ENCODE peak calls at places on chromosomes 11 and 22, in ten cellular contexts. X, M, U, Q, C, N, J, B, I and G are unnamed samples.

GRCh38 chr11:62931501-62932278 is 10.5 kb upstream of the CHRM1 start:
- DNase-seq in M (peak), X (no peak), J (no peak), Q (no peak), U (no peak), C (no peak), I (no peak), N (no peak), B (no peak), G (no peak)

GRCh38 chr11:47388697-47389576 is 10.6 kb upstream of the SPI1 start:
- DNase-seq in M (peak), X (no peak), J (no peak), C (no peak), U (no peak), I (no peak), Q (no peak), B (no peak), N (no peak), G (no peak)

GRCh38 chr22:18120941-18121340 is 10.3 kb downstream of the TUBA8 start:
- DNase-seq in N (no peak), B (no peak), J (no peak), Q (no peak), M (no peak), X (no peak), I (no peak), C (no peak), U (no peak), G (no peak)

GRCh38 chr11:108239076-108239475 is 16.2 kb downstream of the ATM start:
- DNase-seq in I (no peak), Q (no peak), N (no peak), C (no peak), J (no peak), M (no peak), U (no peak), B (no peak), X (no peak), G (no peak)

GRCh38 chr11:9777525-9777924 is 113.6 kb downstream of the SWAP70 start:
- DNase-seq in U (no peak), I (no peak), N (no peak), J (no peak), Q (no peak), X (no peak), M (no peak), B (no peak), C (no peak), G (no peak)

GRCh38 chr11:120337133-120337895 is 1.1 kb downstream of the ARHGEF12 start:
- DNase-seq in U (peak), X (peak), C (no peak), Q (peak), M (no peak), J (no peak), N (no peak), B (peak), I (no peak), G (no peak)

GRCh38 chr11:75508051-75508561 is 17.6 kb downstream of the GDPD5 start:
- DNase-seq in M (no peak), X (no peak), B (no peak), I (no peak), U (no peak), C (no peak), Q (no peak), J (no peak), N (no peak), G (no peak)

GRCh38 chr22:36068776-36069344 is 40.2 kb upstream of the RBFOX2 start:
- DNase-seq in C (no peak), X (no peak), B (no peak), J (no peak), Q (no peak), M (no peak), U (no peak), N (no peak), I (no peak), G (no peak)

GRCh38 chr22:44133901-44134511 is 46.7 kb upstream of the PARVG start:
- DNase-seq in Q (peak), B (peak), C (no peak), I (peak), U (no peak), J (no peak), X (no peak), N (no peak), M (no peak), G (no peak)

GRCh38 chr22:47196493-47196849 is 434.0 kb downstream of the TBC1D22A start:
- DNase-seq in I (no peak), B (no peak), X (no peak), M (no peak), N (no peak), J (peak), Q (no peak), U (no peak), C (no peak), G (peak)

GRCh38 chr11:73268671-73269271 is 3.4 kb upstream of the P2RY6 start:
- DNase-seq in I (no peak), M (no peak), C (no peak), Q (no peak), B (no peak), J (no peak), U (no peak), X (no peak), N (no peak), G (no peak)

GRCh38 chr11:43802509-43802908 is 78.1 kb upstream of the ALKBH3 start:
- DNase-seq in I (peak), U (no peak), J (no peak), B (no peak), X (no peak), Q (no peak), M (peak), C (no peak), N (no peak), G (no peak)

GRCh38 chr11:127485541-127485940 is 485.0 kb upstream of the KIRREL3 start:
- DNase-seq in Q (no peak), U (no peak), J (no peak), X (no peak), M (peak), B (peak), N (no peak), I (peak), C (no peak), G (no peak)

GRCh38 chr11:11968511-11969280 is 39.7 kb downstream of the DKK3 start:
- DNase-seq in I (no peak), N (no peak), C (no peak), M (no peak), J (no peak), Q (peak), B (peak), X (no peak), U (no peak), G (no peak)

GRCh38 chr22:37161442-37161841 is 11.7 kb upstream of the IL2RB start:
- DNase-seq in N (peak), C (peak), X (no peak), U (no peak), I (peak), Q (peak), M (no peak), B (no peak), J (no peak), G (no peak)

GRCh38 chr11:125079151-125079877 is 16.2 kb downstream of the SLC37A2 start:
- DNase-seq in C (no peak), B (peak), Q (no peak), X (no peak), I (no peak), J (no peak), U (no peak), M (peak), N (no peak), G (no peak)

GRCh38 chr11:128662960-128663359 is 30.9 kb upstream of the FLI1 start:
- DNase-seq in C (no peak), X (no peak), U (no peak), J (no peak), Q (no peak), I (no peak), N (no peak), M (no peak), B (no peak), G (no peak)

GRCh38 chr22:47200273-47201051 is 438.0 kb downstream of the TBC1D22A start:
- DNase-seq in U (no peak), I (no peak), X (no peak), Q (peak), J (peak), N (no peak), C (no peak), B (no peak), M (no peak), G (peak)

GRCh38 chr11:64447717-64448598 is 89.0 kb downstream of the RPS6KA4 start:
- DNase-seq in X (peak), J (no peak), C (no peak), U (no peak), M (no peak), N (no peak), B (peak), I (peak), Q (peak), G (no peak)

GRCh38 chr11:104390696-104391095 is 226.7 kb upstream of the PDGFD start:
- DNase-seq in N (no peak), X (no peak), C (no peak), M (peak), B (peak), U (no peak), Q (no peak), I (no peak), J (no peak), G (no peak)

GRCh38 chr11:128235446-128235845 is 351.9 kb downstream of the ETS1 start:
- DNase-seq in C (no peak), X (no peak), Q (no peak), I (no peak), J (no peak), B (peak), N (no peak), M (no peak), U (no peak), G (no peak)

GRCh38 chr22:26041931-26042330 is 127.3 kb upstream of the SEZ6L start:
- DNase-seq in B (no peak), J (no peak), Q (peak), U (no peak), M (no peak), X (no peak), I (no peak), N (no peak), C (no peak), G (no peak)

GRCh38 chr22:32904044-32904443 is 102.5 kb downstream of the TIMP3 start:
- DNase-seq in U (no peak), C (peak), X (peak), I (peak), Q (no peak), B (peak), M (peak), N (peak), J (no peak), G (no peak)

GRCh38 chr11:11608783-11609232 is 13.0 kb downstream of the GALNT18 start:
- DNase-seq in X (no peak), Q (no peak), J (no peak), B (peak), I (peak), U (no peak), M (peak), N (no peak), C (no peak), G (no peak)

GRCh38 chr11:1081601-1082311 is 7.1 kb downstream of the MUC2 start:
- DNase-seq in I (no peak), U (no peak), Q (peak), B (no peak), C (no peak), M (no peak), J (no peak), N (no peak), X (no peak), G (peak)

GRCh38 chr22:21041937-21042336 is 3.8 kb upstream of the LRRC74B start:
- DNase-seq in N (no peak), M (peak), Q (peak), U (no peak), J (no peak), C (no peak), B (peak), X (no peak), I (peak), G (no peak)

GRCh38 chr11:62974848-62975522 is 9.8 kb downstream of the SLC22A6 start:
- DNase-seq in Q (peak), X (peak), C (peak), B (no peak), I (peak), U (no peak), J (no peak), M (peak), N (peak), G (no peak)

GRCh38 chr11:8719260-8720190 is 36.9 kb downstream of the RPL27A start:
- DNase-seq in I (peak), C (no peak), X (peak), J (no peak), Q (peak), U (peak), N (peak), M (peak), B (peak), G (no peak)

GRCh38 chr22:21778705-21779363 is 43.2 kb upstream of the YPEL1 start:
- DNase-seq in M (no peak), Q (no peak), U (no peak), I (peak), C (peak), X (no peak), J (no peak), B (peak), N (no peak), G (no peak)

GRCh38 chr11:3231851-3232744 is at the start of gene MRGPRE:
- DNase-seq in Q (peak), X (peak), C (peak), U (no peak), M (no peak), B (no peak), I (peak), J (no peak), N (no peak), G (no peak)

GRCh38 chr11:34977039-34977906 is 60.9 kb downstream of the PDHX start:
- DNase-seq in Q (no peak), N (peak), C (no peak), B (peak), J (no peak), M (peak), U (no peak), X (no peak), I (peak), G (no peak)

GRCh38 chr11:71248251-71248570 is 4.2 kb downstream of the SHANK2 start:
- DNase-seq in B (no peak), M (no peak), U (no peak), I (no peak), Q (no peak), J (no peak), N (no peak), C (no peak), X (no peak), G (no peak)

GRCh38 chr11:130653838-130654601 is 205.6 kb downstream of the ADAMTS15 start:
- DNase-seq in B (peak), N (no peak), U (no peak), C (no peak), M (peak), X (peak), J (no peak), Q (peak), I (peak), G (no peak)

GRCh38 chr11:103257360-103257759 is 148.1 kb downstream of the DYNC2H1 start:
- DNase-seq in I (peak), M (peak), C (no peak), N (peak), Q (no peak), J (no peak), U (no peak), B (peak), X (no peak), G (no peak)
- TF ChIP-seq CTCF in I (peak), M (peak), C (no peak), N (peak), Q (peak), J (no peak), U (no peak), B (peak), X (peak), G (no peak)

GRCh38 chr22:30882181-30882771 is 86.3 kb downstream of the MORC2 start:
- DNase-seq in X (no peak), B (no peak), N (no peak), J (no peak), C (no peak), M (no peak), U (no peak), I (no peak), Q (no peak), G (no peak)
- TF ChIP-seq CTCF in X (no peak), B (no peak), N (no peak), J (no peak), C (no peak), M (no peak), U (no peak), I (no peak), Q (no peak), G (no peak)

GRCh38 chr11:93054881-93055280 is 85.4 kb downstream of the MTNR1B start:
- DNase-seq in I (peak), B (peak), Q (no peak), U (no peak), J (no peak), N (peak), C (no peak), M (peak), X (no peak), G (no peak)
- TF ChIP-seq CTCF in I (no peak), B (no peak), Q (no peak), U (no peak), J (no peak), N (no peak), C (no peak), M (no peak), X (no peak), G (no peak)

GRCh38 chr11:45147017-45147728 is 734 bp downstream of the PRDM11 start:
- DNase-seq in B (peak), I (peak), J (peak), U (peak), C (peak), N (peak), M (peak), X (peak), Q (peak), G (peak)
- TF ChIP-seq CTCF in B (no peak), I (no peak), J (no peak), U (no peak), C (no peak), N (no peak), M (no peak), X (peak), Q (no peak), G (no peak)

DNA sequence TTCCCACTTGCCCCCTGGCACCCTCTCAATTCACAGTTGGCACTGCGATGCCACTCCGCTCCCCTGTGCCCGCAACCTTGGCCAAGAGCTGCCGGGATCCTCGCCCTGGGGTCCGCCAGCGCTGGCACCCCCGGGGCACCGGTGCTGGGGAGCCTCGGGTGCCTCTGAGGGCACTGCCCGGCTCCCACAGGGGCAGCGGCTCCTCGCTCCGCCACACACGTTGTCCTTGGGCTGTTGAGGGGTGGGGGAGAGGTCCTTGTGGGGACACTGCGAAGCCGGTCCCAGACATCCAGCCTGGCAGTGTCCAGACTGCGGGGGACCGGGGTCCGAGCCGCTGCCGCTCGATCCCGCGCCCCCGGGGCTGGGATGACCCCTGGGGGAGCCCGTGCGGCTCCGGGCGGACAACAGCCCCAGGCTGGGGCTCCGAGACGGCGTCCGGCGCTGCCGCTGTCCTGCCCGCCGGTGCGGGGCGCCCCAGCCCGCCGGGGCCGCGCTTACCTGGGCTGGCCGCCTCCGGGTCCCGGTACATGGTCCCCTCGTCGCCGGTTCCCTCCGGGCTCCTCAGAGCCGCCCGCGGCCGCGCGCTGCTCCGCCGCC is 486 bp downstream of the SYT7 start:
- DNase-seq in N (no peak), B (no peak), Q (no peak), I (no peak), U (no peak), C (no peak), J (no peak), M (no peak), X (no peak), G (no peak)
- TF ChIP-seq CTCF in N (no peak), B (no peak), Q (no peak), I (no peak), U (no peak), C (peak), J (no peak), M (peak), X (no peak), G (no peak)

GRCh38 chr22:31139866-31140716 is at the start of gene PLA2G3:
- DNase-seq in B (peak), I (peak), U (no peak), M (peak), J (no peak), X (no peak), C (peak), N (no peak), Q (peak), G (no peak)
- TF ChIP-seq CTCF in B (no peak), I (peak), U (no peak), M (no peak), J (no peak), X (no peak), C (peak), N (no peak), Q (no peak), G (no peak)

DNA sequence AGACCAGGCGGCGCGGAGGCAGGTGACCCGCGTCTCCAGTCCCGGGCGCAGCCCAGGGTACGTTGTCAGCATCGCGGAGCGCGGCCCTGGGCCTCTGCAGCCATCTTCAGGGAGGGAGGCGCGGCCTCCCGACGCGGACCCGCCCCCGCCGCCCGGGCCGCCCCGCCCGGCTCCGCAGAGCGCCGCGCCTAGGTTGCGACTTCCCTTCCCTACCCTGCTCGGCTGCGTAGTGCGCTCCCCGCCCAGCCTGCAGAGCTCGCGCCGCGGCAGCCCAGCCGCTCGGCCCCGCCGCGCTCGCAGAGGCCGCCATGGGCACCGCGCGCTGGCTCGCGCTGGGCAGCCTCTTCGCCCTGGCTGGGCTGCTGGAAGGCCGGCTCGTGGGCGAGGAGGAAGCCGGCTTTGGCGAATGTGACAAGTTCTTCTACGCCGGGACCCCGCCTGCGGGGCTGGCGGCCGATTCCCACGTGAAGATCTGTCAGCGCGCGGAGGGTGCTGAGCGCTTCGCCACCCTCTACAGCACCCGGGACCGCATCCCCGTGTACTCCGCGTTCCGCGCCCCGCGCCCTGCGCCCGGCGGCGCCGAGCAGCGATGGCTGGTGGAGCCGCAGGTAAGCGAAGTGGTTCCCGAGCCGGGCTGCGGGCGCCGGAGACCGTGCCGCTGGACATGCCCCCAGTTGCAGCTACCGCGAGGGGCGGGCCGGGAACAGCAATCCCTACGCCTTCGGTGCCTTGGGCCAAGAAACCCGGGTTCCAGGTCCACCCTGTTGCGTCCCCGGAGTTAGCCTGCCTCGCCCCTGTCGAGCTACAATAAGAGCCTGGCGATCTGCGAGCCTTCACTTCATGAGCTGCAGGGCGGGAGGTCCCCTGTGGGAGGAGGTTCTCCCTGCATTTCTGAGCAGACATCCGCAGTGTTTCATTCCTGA is at the start of gene ENDOD1:
- DNase-seq in I (peak), X (peak), B (peak), C (peak), M (peak), U (peak), J (peak), Q (peak), N (no peak), G (peak)
- TF ChIP-seq CTCF in I (peak), X (no peak), B (no peak), C (peak), M (no peak), U (peak), J (no peak), Q (no peak), N (no peak), G (no peak)